ENCODE peak calls at places on chromosomes 11 and 22, in five cellular contexts. G is Panc1, P is GM12865, D is lower leg skin, O is MCF 10A. J is an unnamed sample.

GRCh38 chr11:117538731-117539130 is 211.1 kb downstream of the CEP164 start:
- DNase-seq in G (no peak), P (no peak), D (no peak), O (no peak), J (no peak)

GRCh38 chr11:73177380-73178091 is 35.4 kb upstream of the FCHSD2 start:
- DNase-seq in G (no peak), P (no peak), D (peak), O (no peak), J (no peak)

GRCh38 chr11:122751298-122752070 is 86.8 kb upstream of the CRTAM start:
- DNase-seq in G (no peak), P (no peak), D (no peak), O (peak), J (no peak)

GRCh38 chr11:67082071-67082791 is 25.6 kb downstream of the RHOD start:
- DNase-seq in G (no peak), P (peak), D (no peak), O (no peak), J (no peak)

GRCh38 chr11:36141595-36141994 is 147.6 kb downstream of the COMMD9 start:
- DNase-seq in G (no peak), P (no peak), D (no peak), O (no peak), J (no peak)

GRCh38 chr11:120354068-120354467 is 17.9 kb downstream of the ARHGEF12 start:
- DNase-seq in G (no peak), P (no peak), D (no peak), O (no peak), J (no peak)

GRCh38 chr11:63931045-63931444 is 7.8 kb upstream of the NAA40 start:
- DNase-seq in G (no peak), P (no peak), D (no peak), O (no peak), J (no peak)

GRCh38 chr11:6315811-6316425 is 4.4 kb downstream of the CAVIN3 start:
- DNase-seq in G (no peak), P (peak), D (peak), O (peak), J (peak)

GRCh38 chr22:32532819-32533128 is 58.2 kb downstream of the FBXO7 start:
- DNase-seq in G (no peak), P (no peak), D (no peak), O (no peak), J (no peak)

GRCh38 chr22:17891427-17892167 is 117.3 kb upstream of the BID start:
- DNase-seq in G (no peak), P (peak), D (no peak), O (no peak), J (peak)

GRCh38 chr11:132595711-132596111 is 936.6 kb downstream of the OPCML start:
- DNase-seq in G (no peak), P (no peak), D (no peak), O (no peak), J (no peak)

GRCh38 chr22:47126344-47126811 is 363.9 kb downstream of the TBC1D22A start:
- DNase-seq in G (no peak), P (no peak), D (no peak), O (no peak), J (no peak)

GRCh38 chr11:68470304-68470811 is 9.8 kb downstream of the PPP6R3 start:
- DNase-seq in G (no peak), P (no peak), D (no peak), O (no peak), J (no peak)

GRCh38 chr11:129613076-129613475 is 202.6 kb upstream of the TMEM45B start:
- DNase-seq in G (no peak), P (no peak), D (no peak), O (no peak), J (no peak)

GRCh38 chr11:121613724-121614123 is 161.0 kb upstream of the SORL1-AS1 start:
- DNase-seq in G (no peak), P (no peak), D (no peak), O (no peak), J (no peak)

GRCh38 chr11:68998390-68998911 is 14.6 kb downstream of the MRGPRF start:
- DNase-seq in G (no peak), P (no peak), D (peak), O (peak), J (no peak)

GRCh38 chr11:72738199-72739141 is 13.7 kb downstream of the ARAP1 start:
- DNase-seq in G (no peak), P (peak), D (peak), O (peak), J (peak)

GRCh38 chr11:111448420-111448819 is 63.8 kb downstream of the BTG4 start:
- DNase-seq in G (no peak), P (no peak), D (peak), O (no peak), J (no peak)

GRCh38 chr11:44258190-44258489 is 51.8 kb downstream of the ALX4 start:
- DNase-seq in G (no peak), P (no peak), D (peak), O (no peak), J (no peak)

GRCh38 chr11:12087075-12087775 is 23.2 kb upstream of the MICAL2 start:
- DNase-seq in G (no peak), P (peak), D (peak), O (peak), J (no peak)

GRCh38 chr11:12089473-12089872 is 20.9 kb upstream of the MICAL2 start:
- DNase-seq in G (no peak), P (no peak), D (peak), O (no peak), J (no peak)

GRCh38 chr11:12089041-12089440 is 21.3 kb upstream of the MICAL2 start:
- DNase-seq in G (no peak), P (no peak), D (peak), O (no peak), J (no peak)

GRCh38 chr11:12088531-12088930 is 21.9 kb upstream of the MICAL2 start:
- DNase-seq in G (no peak), P (no peak), D (peak), O (no peak), J (no peak)

DNA sequence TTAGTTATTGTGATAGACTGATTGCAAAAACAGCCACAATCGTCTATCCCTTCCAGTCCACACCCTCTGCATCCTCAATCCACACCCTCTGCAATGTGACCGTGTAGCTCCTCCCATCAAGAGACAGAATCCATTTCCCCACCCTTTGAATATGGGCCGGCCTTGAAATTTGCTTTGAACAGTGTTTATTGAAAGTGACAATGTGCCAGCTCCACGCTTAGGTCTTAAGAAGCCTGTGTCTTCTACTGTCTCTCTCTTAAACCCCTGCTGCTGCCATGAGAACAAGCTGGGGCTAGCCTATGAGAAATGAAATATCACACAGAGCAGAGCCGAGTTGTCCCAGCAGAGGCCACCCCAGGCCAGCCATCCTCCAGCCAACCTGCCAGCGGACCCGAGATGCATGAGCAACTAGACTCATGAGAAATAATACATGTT is 22.3 kb upstream of the MICAL2 start:
- DNase-seq in G (no peak), P (no peak), D (peak), O (peak), J (no peak)
- TF ChIP-seq CTCF in G (peak), P (no peak), D (no peak), O (peak), J (no peak)

GRCh38 chr11:3058753-3059664 is 1.8 kb upstream of the CARS1 start:
- DNase-seq in G (peak), P (no peak), D (no peak), O (peak), J (no peak)
- TF ChIP-seq CTCF in G (no peak), P (no peak), D (no peak), O (no peak), J (no peak)

GRCh38 chr22:44159230-44159629 is 21.5 kb upstream of the PARVG start:
- DNase-seq in G (no peak), P (no peak), D (no peak), O (no peak), J (no peak)
- TF ChIP-seq CTCF in G (no peak), P (no peak), D (no peak), O (no peak), J (no peak)

DNA sequence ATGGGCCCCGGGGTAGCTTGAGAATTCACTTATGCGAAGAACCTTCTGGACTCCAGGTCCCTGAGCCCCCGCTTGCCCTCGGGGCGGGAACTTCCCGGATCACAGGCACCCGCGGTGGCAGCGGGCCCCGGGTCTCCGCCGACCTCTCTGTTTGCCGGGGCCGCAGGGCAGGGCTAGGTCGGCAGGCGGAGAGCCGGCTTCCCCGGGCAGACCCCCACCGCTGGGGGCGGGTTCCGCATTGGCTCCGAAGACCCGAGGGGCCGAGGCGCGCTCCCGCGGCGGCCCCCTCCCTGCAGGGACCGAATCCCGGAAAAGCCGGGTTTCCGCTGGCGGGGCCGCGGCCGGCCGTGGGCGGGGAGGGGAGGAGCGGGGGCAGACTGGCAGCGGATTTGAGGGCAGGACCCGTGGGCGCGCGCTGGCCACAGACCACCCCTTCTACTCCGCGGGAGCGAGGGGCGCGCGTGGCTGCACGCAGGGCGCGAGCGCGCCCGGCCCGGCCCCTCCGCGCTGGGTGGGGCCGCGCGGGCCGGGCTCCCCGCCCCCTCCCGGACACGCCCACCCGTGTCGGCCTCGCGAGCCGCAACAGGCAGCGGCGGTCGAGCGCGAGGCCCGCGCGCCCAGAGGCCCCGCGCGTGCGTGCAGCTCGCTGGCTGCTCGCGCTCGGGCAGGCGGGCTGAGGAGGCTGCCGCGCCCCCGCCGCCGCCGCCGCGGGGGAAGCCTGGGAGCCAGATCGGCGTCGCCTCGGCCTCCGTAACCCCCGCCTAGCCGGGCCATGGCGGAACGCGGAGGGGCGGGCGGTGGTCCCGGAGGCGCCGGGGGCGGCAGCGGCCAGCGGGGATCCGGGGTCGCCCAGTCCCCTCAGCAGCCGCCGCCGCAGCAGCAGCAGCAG is at the start of gene PACS1:
- DNase-seq in G (no peak), P (peak), D (peak), O (peak), J (peak)
- TF ChIP-seq CTCF in G (no peak), P (no peak), D (no peak), O (no peak), J (no peak)

DNA sequence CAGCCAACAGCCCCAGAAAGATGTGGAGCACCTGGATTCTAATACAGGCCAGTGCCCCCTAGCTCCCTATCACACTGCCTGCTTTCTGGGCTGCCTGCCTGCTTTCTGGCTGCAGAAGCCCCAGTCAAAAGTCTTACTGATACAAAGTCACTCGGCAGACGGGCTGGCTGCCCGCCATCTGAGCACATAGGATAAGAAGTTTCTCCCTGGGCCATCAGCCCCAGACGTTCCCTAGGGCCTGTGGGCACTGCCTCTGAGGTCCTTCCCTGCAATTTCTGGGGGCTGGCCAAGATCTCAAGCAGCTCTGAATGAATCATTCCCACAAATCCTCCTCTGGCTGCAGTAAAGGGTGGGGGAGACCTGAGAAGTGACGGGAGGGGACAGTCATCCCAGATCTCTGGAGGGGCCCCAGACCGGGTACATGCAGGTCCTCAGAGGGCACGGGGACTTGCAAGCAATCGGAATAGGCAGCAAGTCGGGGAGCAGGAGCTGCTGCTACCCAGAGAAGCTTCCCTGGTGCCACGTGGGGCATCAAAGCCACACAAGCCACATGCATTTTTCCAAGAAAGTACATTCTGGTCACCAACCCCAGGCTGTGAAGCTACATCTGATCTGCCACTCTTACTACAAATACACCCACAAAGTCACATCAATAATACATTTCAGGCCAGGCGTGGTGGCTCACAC is 4.7 kb downstream of the TPST2 start:
- DNase-seq in G (no peak), P (no peak), D (peak), O (peak), J (no peak)
- TF ChIP-seq CTCF in G (no peak), P (no peak), D (no peak), O (no peak), J (no peak)

GRCh38 chr11:16738949-16739262 is 459 bp downstream of the C11orf58 start:
- DNase-seq in G (no peak), P (no peak), D (no peak), O (no peak), J (no peak)

GRCh38 chr11:16741473-16741872 is 3.0 kb downstream of the C11orf58 start:
- DNase-seq in G (no peak), P (no peak), D (no peak), O (peak), J (no peak)

GRCh38 chr11:16739326-16739875 is 954 bp downstream of the C11orf58 start:
- DNase-seq in G (no peak), P (peak), D (no peak), O (peak), J (no peak)

GRCh38 chr11:16737860-16738197 is 618 bp upstream of the C11orf58 start:
- DNase-seq in G (no peak), P (no peak), D (no peak), O (no peak), J (no peak)

DNA sequence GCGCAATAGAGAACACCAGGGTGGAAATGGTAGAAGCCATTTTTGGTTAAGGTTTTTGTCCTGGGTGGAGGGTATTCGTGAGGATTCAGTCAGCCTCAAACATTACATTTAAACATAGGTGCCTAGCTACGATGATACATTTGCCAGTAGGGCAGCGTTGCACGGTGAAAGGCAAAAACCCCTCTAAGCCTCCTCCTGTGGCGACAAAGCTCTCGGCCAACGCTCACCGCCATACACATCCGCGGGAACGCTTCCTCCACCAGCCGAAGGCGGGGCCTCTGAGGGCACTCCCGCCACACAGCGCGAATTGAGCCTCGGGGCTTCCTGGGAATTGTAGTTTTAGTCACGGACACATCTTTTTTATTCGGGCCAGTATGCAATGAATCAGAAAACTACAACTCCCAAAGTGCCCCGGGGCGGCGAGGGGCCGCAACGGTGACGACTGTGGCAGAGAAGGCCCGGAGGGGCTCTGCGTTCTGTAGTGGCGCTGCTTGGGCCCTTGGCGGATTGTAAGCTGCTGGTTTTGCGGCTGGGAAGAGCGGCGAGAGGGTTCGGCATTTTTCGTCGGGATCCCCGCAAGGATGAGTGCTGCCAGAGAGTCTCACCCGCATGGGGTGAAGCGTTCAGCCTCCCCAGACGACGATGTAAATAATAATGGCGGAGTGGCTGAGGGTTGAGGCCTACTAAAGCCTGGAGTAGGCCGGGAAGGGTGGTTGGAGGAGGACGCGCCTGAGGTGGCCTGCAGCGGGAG is at the start of gene C11orf58:
- DNase-seq in G (peak), P (peak), D (peak), O (peak), J (peak)
- TF ChIP-seq CTCF in G (no peak), P (no peak), D (no peak), O (no peak), J (no peak)

GRCh38 chr11:59560702-59561469 is 49.5 kb downstream of the OR4D9 start:
- DNase-seq in G (no peak), P (peak), D (peak), O (peak), J (peak)

GRCh38 chr11:59562292-59562691 is 51.0 kb downstream of the OR4D9 start:
- DNase-seq in G (no peak), P (no peak), D (no peak), O (no peak), J (no peak)

GRCh38 chr11:59557940-59558643 is 46.8 kb downstream of the OR4D9 start:
- DNase-seq in G (no peak), P (no peak), D (no peak), O (no peak), J (no peak)

GRCh38 chr11:59559886-59560285 is 48.5 kb downstream of the OR4D9 start:
- DNase-seq in G (no peak), P (no peak), D (no peak), O (no peak), J (no peak)

DNA sequence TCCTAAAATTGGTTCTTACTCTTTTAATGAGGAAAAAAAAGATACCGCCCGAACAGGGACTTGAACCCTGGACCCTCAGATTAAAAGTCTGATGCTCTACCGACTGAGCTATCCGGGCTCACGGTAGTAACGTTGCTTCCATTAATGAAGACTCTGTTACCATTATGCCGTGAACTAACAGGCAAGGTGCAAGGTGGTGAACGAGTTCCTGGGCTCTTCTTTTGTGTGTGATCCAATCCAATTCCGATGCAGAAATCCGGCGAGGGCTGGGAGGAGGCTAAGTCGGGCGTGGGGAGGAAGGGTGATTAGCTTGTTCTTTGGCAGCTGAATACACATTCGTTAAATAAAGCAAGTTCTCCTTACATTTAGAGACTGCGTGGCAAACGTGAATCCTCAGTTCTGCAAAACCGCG is 49.0 kb downstream of the OR4D9 start:
- DNase-seq in G (no peak), P (peak), D (peak), O (peak), J (peak)
- TF ChIP-seq CTCF in G (no peak), P (no peak), D (peak), O (no peak), J (no peak)

GRCh38 chr11:31782243-31782642 is 28.9 kb downstream of the PAX6 start:
- DNase-seq in G (no peak), P (no peak), D (no peak), O (no peak), J (no peak)
- TF ChIP-seq CTCF in G (no peak), P (no peak), D (no peak), O (no peak), J (no peak)

GRCh38 chr22:50408311-50408710 is 65.2 kb downstream of the PPP6R2 start:
- DNase-seq in G (no peak), P (no peak), D (no peak), O (no peak), J (no peak)
- TF ChIP-seq CTCF in G (no peak), P (no peak), D (no peak), O (no peak), J (no peak)